ENCODE peak calls at places on chromosomes 13 and 19, in ten cellular contexts. B is fibroblast of mammary gland, Y is RPMI7951, X is neural progenitor cell, W is tibial artery, H is psoas muscle, O is AG20443, N is COR-L47, A is AG09319, I is T follicular helper cell. V is an unnamed sample.

GRCh38 chr19:2819540-2820111 is at the start of gene ZNF554:
- DNase-seq in B (peak; percentile 93), Y (peak; percentile 92), X (peak; percentile 100), W (peak; percentile 97), H (peak; percentile 99), O (peak; percentile 97), N (peak; percentile 98), A (peak; percentile 91), I (peak; percentile 97), V (peak; percentile 98)

GRCh38 chr19:801861-802496 is 4.7 kb downstream of the PTBP1 start:
- DNase-seq in B (peak; percentile 71), Y (no peak), X (no peak), W (no peak), H (peak; percentile 72), O (peak; percentile 38), N (no peak), A (no peak), I (no peak), V (no peak)

GRCh38 chr19:9014809-9015208 is 4.6 kb upstream of the MUC16 start:
- DNase-seq in B (no peak), Y (no peak), X (no peak), W (no peak), H (no peak), O (no peak), N (no peak), A (no peak), I (no peak), V (no peak)

GRCh38 chr19:45607071-45608029 is 5.3 kb upstream of the GPR4 start:
- DNase-seq in B (peak; percentile 67), Y (peak; percentile 75), X (peak; percentile 89), W (peak; percentile 83), H (peak; percentile 85), O (peak; percentile 86), N (peak; percentile 34), A (peak; percentile 32), I (peak; percentile 12), V (peak; percentile 11)

GRCh38 chr19:3359850-3360493 is 6.4 kb upstream of the NFIC start:
- DNase-seq in B (no peak), Y (no peak), X (no peak), W (no peak), H (no peak), O (peak; percentile 75), N (peak; percentile 16), A (no peak), I (no peak), V (no peak)

GRCh38 chr13:114281351-114282142 is at the start of gene UPF3A:
- DNase-seq in B (peak; percentile 88), Y (peak; percentile 88), X (peak; percentile 96), W (peak; percentile 95), H (peak; percentile 96), O (peak; percentile 95), N (peak; percentile 97), A (peak; percentile 84), I (peak; percentile 83), V (peak; percentile 91)

GRCh38 chr13:103055166-103055565 is 11.1 kb downstream of the SLC10A2 start:
- DNase-seq in B (no peak), Y (no peak), X (no peak), W (no peak), H (no peak), O (no peak), N (no peak), A (no peak), I (no peak), V (no peak)

GRCh38 chr19:53904909-53905308 is 4.2 kb upstream of the CACNG7 start:
- DNase-seq in B (no peak), Y (no peak), X (no peak), W (no peak), H (peak; percentile 1), O (no peak), N (no peak), A (no peak), I (no peak), V (no peak)

GRCh38 chr19:17319473-17320238 is 10.3 kb downstream of the DDA1 start:
- DNase-seq in B (no peak), Y (no peak), X (no peak), W (no peak), H (no peak), O (no peak), N (no peak), A (no peak), I (no peak), V (no peak)

GRCh38 chr13:84606616-84607015 is 724.3 kb upstream of the SLITRK1 start:
- DNase-seq in B (no peak), Y (no peak), X (no peak), W (no peak), H (no peak), O (no peak), N (no peak), A (no peak), I (no peak), V (no peak)

GRCh38 chr13:98839826-98840769 is 87.6 kb upstream of the SLC15A1 start:
- DNase-seq in B (peak; percentile 58), Y (peak; percentile 55), X (peak; percentile 85), W (no peak), H (peak; percentile 75), O (peak; percentile 89), N (peak; percentile 19), A (no peak), I (no peak), V (no peak)

GRCh38 chr19:7550987-7551761 is 15.7 kb downstream of the PNPLA6 start:
- DNase-seq in B (peak; percentile 41), Y (peak; percentile 13), X (peak; percentile 97), W (peak; percentile 82), H (peak; percentile 90), O (peak; percentile 75), N (peak; percentile 10), A (no peak), I (no peak), V (no peak)

GRCh38 chr13:27578121-27579030 is 42.0 kb downstream of the LNX2 start:
- DNase-seq in B (peak; percentile 69), Y (peak; percentile 39), X (no peak), W (no peak), H (no peak), O (peak; percentile 40), N (no peak), A (no peak), I (no peak), V (no peak)

GRCh38 chr19:13997637-13997962 is 8.5 kb downstream of the RFX1 start:
- DNase-seq in B (no peak), Y (no peak), X (no peak), W (no peak), H (no peak), O (peak; percentile 2), N (no peak), A (no peak), I (no peak), V (no peak)

GRCh38 chr13:27406178-27406939 is 18.1 kb upstream of the GTF3A start:
- DNase-seq in B (peak; percentile 52), Y (peak; percentile 32), X (peak; percentile 31), W (no peak), H (no peak), O (peak; percentile 63), N (peak; percentile 87), A (no peak), I (no peak), V (no peak)

GRCh38 chr19:35641515-35642151 is at the start of gene ETV2:
- DNase-seq in B (peak; percentile 54), Y (peak; percentile 26), X (peak; percentile 61), W (no peak), H (no peak), O (no peak), N (no peak), A (no peak), I (no peak), V (peak; percentile 52)

V was measured in effector CD8-positive, alpha-beta T cell.